ENCODE peak calls at places on chromosomes 16 and 17, in nine cellular contexts. G, X, H, I, V, J, D, Y and T are unnamed samples.

GRCh38 chr17:65527857-65528591 is 33.4 kb downstream of the AXIN2 start:
- DNase-seq in G (no peak), X (no peak), H (no peak), I (no peak), V (no peak), J (no peak), D (no peak), Y (no peak), T (no peak)

GRCh38 chr16:11016993-11017392 is 72.6 kb downstream of the CLEC16A start:
- DNase-seq in G (peak), X (no peak), H (peak), I (no peak), V (peak), J (peak), D (peak), Y (no peak), T (peak)

GRCh38 chr16:14071576-14072271 is 605 bp downstream of the MRTFB start:
- DNase-seq in G (no peak), X (no peak), H (peak), I (no peak), V (no peak), J (peak), D (no peak), Y (no peak), T (peak)

GRCh38 chr16:74731853-74732477 is 31.3 kb upstream of the MLKL start:
- DNase-seq in G (no peak), X (no peak), H (no peak), I (no peak), V (no peak), J (no peak), D (no peak), Y (no peak), T (no peak)

GRCh38 chr17:7852262-7852670 is 2.6 kb upstream of the TMEM88 start:
- DNase-seq in G (no peak), X (peak), H (no peak), I (peak), V (no peak), J (no peak), D (no peak), Y (no peak), T (peak)

GRCh38 chr16:74577882-74578366 is 29.0 kb downstream of the GLG1 start:
- DNase-seq in G (no peak), X (no peak), H (peak), I (no peak), V (no peak), J (peak), D (no peak), Y (no peak), T (no peak)

GRCh38 chr16:87441886-87442580 is 49.9 kb downstream of the MAP1LC3B start:
- DNase-seq in G (no peak), X (no peak), H (no peak), I (no peak), V (no peak), J (peak), D (no peak), Y (no peak), T (no peak)

GRCh38 chr16:24409045-24409444 is 130.3 kb upstream of the RBBP6 start:
- DNase-seq in G (no peak), X (no peak), H (no peak), I (no peak), V (no peak), J (peak), D (no peak), Y (no peak), T (no peak)

GRCh38 chr16:46650224-46650623 is 29.0 kb upstream of the SHCBP1 start:
- DNase-seq in G (no peak), X (peak), H (no peak), I (no peak), V (no peak), J (peak), D (no peak), Y (no peak), T (no peak)

GRCh38 chr16:11507350-11507749 is 79.4 kb downstream of the LITAF start:
- DNase-seq in G (no peak), X (no peak), H (no peak), I (no peak), V (no peak), J (no peak), D (no peak), Y (no peak), T (no peak)

GRCh38 chr17:80513892-80514291 is 30.7 kb upstream of the RPTOR start:
- DNase-seq in G (no peak), X (no peak), H (peak), I (no peak), V (no peak), J (peak), D (no peak), Y (no peak), T (no peak)

GRCh38 chr17:30091771-30092170 is 24.8 kb upstream of the NSRP1 start:
- DNase-seq in G (no peak), X (no peak), H (no peak), I (no peak), V (no peak), J (peak), D (no peak), Y (no peak), T (no peak)

GRCh38 chr17:39174907-39175694 is 9.1 kb upstream of the ARL5C start:
- DNase-seq in G (peak), X (peak), H (no peak), I (peak), V (peak), J (peak), D (peak), Y (no peak), T (peak)

GRCh38 chr16:1645914-1646525 is 32.1 kb upstream of the JPT2 start:
- DNase-seq in G (no peak), X (no peak), H (peak), I (no peak), V (no peak), J (peak), D (no peak), Y (peak), T (no peak)

GRCh38 chr17:6381052-6381451 is 53.9 kb downstream of the AIPL1 start:
- DNase-seq in G (no peak), X (no peak), H (peak), I (no peak), V (no peak), J (peak), D (no peak), Y (no peak), T (no peak)

GRCh38 chr17:76700627-76701470 is 9.9 kb downstream of the MXRA7 start:
- DNase-seq in G (peak), X (peak), H (peak), I (peak), V (peak), J (peak), D (peak), Y (no peak), T (peak)

GRCh38 chr17:66576473-66576872 is 258.4 kb upstream of the CACNG5 start:
- DNase-seq in G (no peak), X (no peak), H (no peak), I (no peak), V (no peak), J (no peak), D (no peak), Y (no peak), T (no peak)

GRCh38 chr16:85522842-85523601 is 90.1 kb upstream of the GSE1 start:
- DNase-seq in G (peak), X (peak), H (no peak), I (no peak), V (peak), J (peak), D (peak), Y (peak), T (no peak)

GRCh38 chr16:86243123-86243473 is 267.2 kb upstream of the FOXF1 start:
- DNase-seq in G (no peak), X (no peak), H (no peak), I (no peak), V (no peak), J (no peak), D (no peak), Y (no peak), T (no peak)

GRCh38 chr17:19502517-19502916 is 31.1 kb upstream of the SLC47A1 start:
- DNase-seq in G (no peak), X (no peak), H (no peak), I (peak), V (no peak), J (no peak), D (no peak), Y (no peak), T (no peak)

GRCh38 chr17:80649200-80649644 is 104.6 kb downstream of the RPTOR start:
- DNase-seq in G (no peak), X (no peak), H (peak), I (no peak), V (no peak), J (peak), D (no peak), Y (no peak), T (no peak)

GRCh38 chr17:80650751-80651173 is 106.1 kb downstream of the RPTOR start:
- DNase-seq in G (no peak), X (no peak), H (no peak), I (no peak), V (no peak), J (no peak), D (no peak), Y (no peak), T (no peak)

GRCh38 chr16:559411-560207 is 585 bp upstream of the PRR35 start:
- DNase-seq in G (no peak), X (no peak), H (no peak), I (no peak), V (no peak), J (no peak), D (no peak), Y (no peak), T (no peak)

GRCh38 chr17:76527430-76528111 is 9.9 kb downstream of the CYGB start:
- DNase-seq in G (peak), X (peak), H (peak), I (peak), V (peak), J (no peak), D (peak), Y (no peak), T (no peak)

GRCh38 chr16:11087691-11088431 is 143.5 kb downstream of the CLEC16A start:
- DNase-seq in G (no peak), X (no peak), H (no peak), I (no peak), V (peak), J (no peak), D (no peak), Y (no peak), T (no peak)

GRCh38 chr16:11506816-11507305 is 79.9 kb downstream of the LITAF start:
- DNase-seq in G (no peak), X (no peak), H (no peak), I (no peak), V (no peak), J (no peak), D (no peak), Y (no peak), T (no peak)

GRCh38 chr17:75346906-75347305 is 57.7 kb upstream of the SLC25A19 start:
- DNase-seq in G (no peak), X (no peak), H (peak), I (no peak), V (no peak), J (peak), D (no peak), Y (no peak), T (no peak)

GRCh38 chr17:8189041-8189710 is 804 bp downstream of the BORCS6 start:
- DNase-seq in G (peak), X (no peak), H (no peak), I (no peak), V (peak), J (peak), D (peak), Y (no peak), T (peak)

GRCh38 chr17:5557485-5557884 is 26.8 kb downstream of the NLRP1 start:
- DNase-seq in G (no peak), X (no peak), H (peak), I (no peak), V (no peak), J (peak), D (no peak), Y (no peak), T (no peak)

GRCh38 chr16:70163596-70163995 is 10.0 kb upstream of the CLEC18C start:
- DNase-seq in G (no peak), X (no peak), H (no peak), I (no peak), V (no peak), J (no peak), D (no peak), Y (no peak), T (no peak)

GRCh38 chr17:1872976-1873375 is 43.2 kb downstream of the RPA1 start:
- DNase-seq in G (no peak), X (no peak), H (no peak), I (no peak), V (no peak), J (no peak), D (no peak), Y (no peak), T (no peak)

GRCh38 chr17:376936-377863 is 24.6 kb upstream of the RPH3AL start:
- DNase-seq in G (no peak), X (no peak), H (no peak), I (no peak), V (no peak), J (peak), D (peak), Y (no peak), T (no peak)

GRCh38 chr17:65554568-65555223 is 6.8 kb downstream of the AXIN2 start:
- DNase-seq in G (peak), X (peak), H (no peak), I (no peak), V (peak), J (peak), D (peak), Y (peak), T (no peak)

GRCh38 chr17:75652934-75653549 is 13.9 kb downstream of the RECQL5 start:
- DNase-seq in G (no peak), X (no peak), H (no peak), I (no peak), V (peak), J (peak), D (peak), Y (no peak), T (no peak)

GRCh38 chr16:11886881-11887280 is 28.9 kb downstream of the GSPT1 start:
- DNase-seq in G (no peak), X (no peak), H (no peak), I (no peak), V (no peak), J (no peak), D (no peak), Y (no peak), T (no peak)

GRCh38 chr17:74196541-74197310 is 6.8 kb upstream of the RPL38 start:
- DNase-seq in G (no peak), X (no peak), H (no peak), I (no peak), V (no peak), J (no peak), D (no peak), Y (no peak), T (no peak)

GRCh38 chr16:86635181-86635580 is 56.8 kb downstream of the FOXL1 start:
- DNase-seq in G (no peak), X (peak), H (no peak), I (no peak), V (no peak), J (peak), D (no peak), Y (no peak), T (no peak)

GRCh38 chr16:74605332-74605731 is 1.6 kb downstream of the GLG1 start:
- DNase-seq in G (no peak), X (no peak), H (no peak), I (no peak), V (no peak), J (peak), D (no peak), Y (no peak), T (no peak)

GRCh38 chr17:35159926-35160325 is 12.3 kb downstream of the UNC45B start:
- DNase-seq in G (no peak), X (no peak), H (peak), I (no peak), V (no peak), J (no peak), D (no peak), Y (no peak), T (no peak)

GRCh38 chr17:49194297-49194607 is 16.1 kb downstream of the GNGT2 start:
- DNase-seq in G (no peak), X (no peak), H (no peak), I (no peak), V (no peak), J (no peak), D (no peak), Y (no peak), T (no peak)
- H3K4me3 ChIP-seq in G (no peak), X (no peak), H (no peak), I (no peak), V (no peak), J (no peak), D (no peak), Y (no peak), T (no peak)

DNA sequence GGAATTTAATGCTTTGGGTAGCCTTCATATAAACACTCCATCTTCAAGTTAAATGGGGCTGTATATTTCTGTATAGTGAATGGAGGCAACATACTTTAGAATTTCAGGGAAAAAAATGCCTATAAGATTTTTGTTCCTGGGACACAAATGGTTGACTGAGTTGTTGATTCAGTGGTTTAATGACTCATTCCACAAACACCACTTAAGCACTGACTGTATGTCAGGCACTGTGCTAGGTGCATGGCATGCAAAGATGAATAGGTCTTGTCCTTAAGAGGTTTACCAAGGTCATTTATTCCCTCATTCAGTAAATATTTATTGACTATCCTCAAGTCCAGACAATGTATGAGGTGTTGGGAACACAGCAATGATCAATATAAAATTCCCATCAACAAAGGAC is 417.1 kb downstream of the CA10 start:
- DNase-seq in G (no peak), X (no peak), H (peak), I (no peak), V (no peak), J (no peak), D (no peak), Y (no peak), T (no peak)
- H3K4me3 ChIP-seq in G (no peak), X (no peak), H (no peak), I (no peak), V (no peak), J (no peak), D (no peak), Y (no peak), T (no peak)

GRCh38 chr17:49496183-49496865 is 1.2 kb downstream of the NGFR start:
- DNase-seq in G (peak), X (peak), H (peak), I (peak), V (peak), J (peak), D (peak), Y (no peak), T (peak)
- H3K4me3 ChIP-seq in G (peak), X (peak), H (peak), I (peak), V (no peak), J (peak), D (no peak), Y (no peak), T (no peak)

GRCh38 chr16:3173892-3174617 is 13.9 kb upstream of the OR1F1 start:
- DNase-seq in G (no peak), X (no peak), H (peak), I (no peak), V (no peak), J (peak), D (no peak), Y (no peak), T (no peak)
- H3K4me3 ChIP-seq in G (no peak), X (no peak), H (peak), I (no peak), V (no peak), J (no peak), D (no peak), Y (no peak), T (no peak)

DNA sequence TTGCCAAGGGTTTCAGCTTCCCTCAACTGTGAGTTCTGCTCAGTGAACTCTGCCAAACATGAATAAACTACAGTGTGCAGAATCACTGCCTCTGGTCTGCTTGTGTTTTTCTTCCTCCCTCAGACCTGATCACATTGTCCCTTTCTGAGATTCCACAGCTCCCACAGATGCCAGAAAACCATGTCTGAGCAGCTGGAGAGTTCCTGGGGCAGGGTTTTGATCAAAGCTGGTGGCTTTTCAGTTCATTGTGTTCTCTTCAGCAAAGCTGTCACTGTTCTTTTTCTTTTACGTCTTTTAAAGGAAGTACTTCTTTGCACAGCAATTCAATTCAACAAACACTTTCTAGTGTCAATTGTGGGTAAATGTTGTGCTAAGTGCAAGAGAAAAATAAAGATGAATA is 555.8 kb downstream of the RBFOX1 start:
- DNase-seq in G (no peak), X (no peak), H (no peak), I (no peak), V (peak), J (no peak), D (no peak), Y (no peak), T (no peak)
- H3K4me3 ChIP-seq in G (no peak), X (no peak), H (no peak), I (no peak), V (no peak), J (no peak), D (no peak), Y (no peak), T (no peak)

DNA sequence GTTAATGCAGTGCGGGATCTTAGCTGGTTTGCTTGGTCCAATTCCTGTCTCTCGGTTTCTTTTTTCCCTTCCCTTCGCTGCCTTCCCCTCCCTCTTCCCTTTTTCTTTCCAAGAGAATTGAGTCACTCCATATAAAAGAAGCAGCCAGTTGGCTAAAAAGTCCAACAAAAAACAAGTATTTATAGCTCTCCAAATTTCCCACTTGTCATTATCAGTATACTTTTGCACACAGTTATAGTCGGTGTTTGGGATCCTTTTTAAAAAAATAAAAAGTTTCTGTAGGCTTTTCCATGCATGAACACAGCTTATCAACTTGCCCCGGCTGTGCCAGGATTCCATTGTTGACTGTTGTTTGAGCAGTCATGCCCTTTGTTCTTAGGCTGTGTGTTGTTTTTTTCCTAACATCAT is 24.9 kb downstream of the HMOX2 start:
- DNase-seq in G (no peak), X (no peak), H (no peak), I (no peak), V (peak), J (peak), D (peak), Y (no peak), T (no peak)
- H3K4me3 ChIP-seq in G (no peak), X (peak), H (no peak), I (no peak), V (no peak), J (peak), D (no peak), Y (no peak), T (no peak)

GRCh38 chr16:31527617-31528287 is at the start of gene AHSP:
- DNase-seq in G (no peak), X (no peak), H (no peak), I (no peak), V (no peak), J (no peak), D (no peak), Y (no peak), T (no peak)
- H3K4me3 ChIP-seq in G (no peak), X (peak), H (no peak), I (no peak), V (no peak), J (peak), D (no peak), Y (no peak), T (no peak)

DNA sequence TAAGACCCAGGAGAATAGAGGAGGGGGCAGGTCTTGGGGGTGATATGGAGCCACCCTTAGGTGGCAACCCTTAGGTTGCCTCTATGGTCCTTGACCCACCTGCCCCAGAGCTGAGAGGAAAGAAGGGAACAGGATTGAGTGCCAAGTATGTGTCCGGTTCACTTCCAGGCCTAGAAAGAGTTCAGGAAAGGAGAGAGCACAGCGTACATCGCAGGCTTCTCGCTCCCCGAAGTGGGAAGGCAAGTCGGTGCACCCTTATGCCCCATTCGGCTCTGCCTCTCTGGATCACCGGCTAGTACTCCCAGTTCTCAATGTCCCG is 631 bp downstream of the SP6 start:
- DNase-seq in G (no peak), X (no peak), H (no peak), I (no peak), V (no peak), J (no peak), D (no peak), Y (no peak), T (no peak)
- H3K4me3 ChIP-seq in G (peak), X (peak), H (peak), I (peak), V (no peak), J (no peak), D (no peak), Y (peak), T (no peak)